ENCODE peak calls at places on chromosomes 3 and 15, in seven cellular contexts. J, K, W, C, G, X and F are unnamed samples.

GRCh38 chr3:13648744-13649096 is 99.8 kb downstream of the FBLN2 start:
- DNase-seq in J (no peak), K (no peak), W (no peak), C (no peak), G (no peak), X (no peak), F (no peak)

GRCh38 chr15:82132742-82133141 is 86.9 kb upstream of the MEX3B start:
- DNase-seq in J (no peak), K (no peak), W (no peak), C (peak), G (no peak), X (no peak), F (peak)

GRCh38 chr3:155500429-155500828 is 206.9 kb upstream of the STRIT1 start:
- DNase-seq in J (no peak), K (no peak), W (no peak), C (no peak), G (no peak), X (no peak), F (no peak)

GRCh38 chr3:39101022-39101689 is 6.3 kb downstream of the GORASP1 start:
- DNase-seq in J (peak), K (no peak), W (peak), C (peak), G (peak), X (no peak), F (peak)

GRCh38 chr3:126133606-126134005 is 46.8 kb downstream of the ALDH1L1 start:
- DNase-seq in J (peak), K (peak), W (no peak), C (no peak), G (no peak), X (no peak), F (no peak)

GRCh38 chr3:178295257-178295912 is 240.9 kb upstream of the KCNMB2 start:
- DNase-seq in J (no peak), K (no peak), W (no peak), C (peak), G (no peak), X (no peak), F (no peak)

GRCh38 chr3:9951962-9952805 is at the start of gene PRRT3:
- DNase-seq in J (peak), K (peak), W (no peak), C (peak), G (peak), X (no peak), F (peak)

GRCh38 chr3:48186993-48187578 is 1.1 kb downstream of the CDC25A start:
- DNase-seq in J (no peak), K (no peak), W (no peak), C (peak), G (peak), X (no peak), F (peak)

GRCh38 chr15:69293741-69294615 is 4.7 kb upstream of the PAQR5 start:
- DNase-seq in J (no peak), K (no peak), W (no peak), C (no peak), G (no peak), X (no peak), F (no peak)

GRCh38 chr3:184874709-184875644 is 63.0 kb downstream of the VPS8 start:
- DNase-seq in J (peak), K (no peak), W (peak), C (peak), G (peak), X (no peak), F (peak)

GRCh38 chr15:64938192-64938591 is 26.5 kb downstream of the ANKDD1A start:
- DNase-seq in J (no peak), K (no peak), W (peak), C (no peak), G (no peak), X (no peak), F (peak)

GRCh38 chr15:69593981-69594966 is 141.7 kb downstream of the RPLP1 start:
- DNase-seq in J (peak), K (no peak), W (peak), C (no peak), G (no peak), X (peak), F (no peak)